ENCODE peak calls at places on chromosomes 6 and 20, in five cellular contexts. G, W, F, X and Q are unnamed samples.

GRCh38 chr6:10386260-10386659 is 28.6 kb downstream of the TFAP2A start:
- DNase-seq in W (no peak), F (no peak), G (no peak), X (no peak), Q (no peak)

GRCh38 chr20:63941282-63942060 is 14.7 kb downstream of the UCKL1 start:
- DNase-seq in X (no peak), F (no peak), G (peak), W (peak), Q (no peak)

GRCh38 chr6:142551145-142551811 is 249.5 kb downstream of the ADGRG6 start:
- DNase-seq in W (no peak), G (no peak), X (no peak), F (no peak), Q (no peak)

GRCh38 chr6:51768087-51768486 is 319.3 kb downstream of the PKHD1 start:
- DNase-seq in G (no peak), F (no peak), X (no peak), W (no peak), Q (no peak)

GRCh38 chr6:14121936-14122344 is 4.4 kb downstream of the CD83 start:
- DNase-seq in X (peak), G (no peak), F (peak), W (no peak), Q (peak)

GRCh38 chr6:32215617-32216016 is 8.2 kb downstream of the NOTCH4 start:
- DNase-seq in G (no peak), F (no peak), X (no peak), W (no peak), Q (no peak)

GRCh38 chr6:90934081-90934480 is 347.2 kb upstream of the MAP3K7 start:
- DNase-seq in W (no peak), X (no peak), F (no peak), G (peak), Q (no peak)

GRCh38 chr6:129859524-129859923 is 1.6 kb downstream of the TMEM244 start:
- DNase-seq in X (no peak), W (no peak), G (no peak), F (no peak), Q (no peak)

GRCh38 chr6:64249129-64249528 is 613.5 kb downstream of the PHF3 start:
- DNase-seq in F (no peak), W (no peak), X (no peak), G (no peak), Q (no peak)

GRCh38 chr6:139027620-139028182 is 844 bp upstream of the ABRACL start:
- DNase-seq in G (peak), X (peak), W (no peak), F (no peak), Q (no peak)

GRCh38 chr6:33091957-33092356 is 16.2 kb downstream of the HLA-DPB1 start:
- DNase-seq in F (no peak), X (peak), W (no peak), G (peak), Q (no peak)

GRCh38 chr6:20056350-20056992 is 155.8 kb downstream of the MBOAT1 start:
- DNase-seq in F (peak), W (no peak), G (peak), X (peak), Q (peak)